ENCODE peak calls at places on chromosome 2, in ten cellular contexts. One of them, this sample, is unnamed.

GRCh38 chr2:144580521-144581153 is 60.7 kb upstream of the ZEB2 start:
- DNase-seq in HEK293T: no peak
- DNase-seq in HL-60: peak
- DNase-seq in amygdala: no peak
- DNase-seq in DMS 273 treated with DMSO at 0.1 percent for 48 hours: no peak
- DNase-seq in aorta: no peak
- DNase-seq in cardiac fibroblast: no peak
- DNase-seq in transverse colon: no peak
- DNase-seq in iPS-NIHi11: no peak
- DNase-seq in T-helper 1 cell: no peak
- DNase-seq in this sample: peak

GRCh38 chr2:16251511-16252205 is 311.3 kb downstream of the MYCN start:
- DNase-seq in HEK293T: no peak
- DNase-seq in HL-60: no peak
- DNase-seq in amygdala: no peak
- DNase-seq in DMS 273 treated with DMSO at 0.1 percent for 48 hours: no peak
- DNase-seq in aorta: no peak
- DNase-seq in cardiac fibroblast: no peak
- DNase-seq in transverse colon: no peak
- DNase-seq in iPS-NIHi11: no peak
- DNase-seq in T-helper 1 cell: no peak
- DNase-seq in this sample: no peak

GRCh38 chr2:198280145-198280544 is 475.8 kb downstream of the PLCL1 start:
- DNase-seq in HEK293T: no peak
- DNase-seq in HL-60: no peak
- DNase-seq in amygdala: no peak
- DNase-seq in DMS 273 treated with DMSO at 0.1 percent for 48 hours: no peak
- DNase-seq in aorta: no peak
- DNase-seq in cardiac fibroblast: no peak
- DNase-seq in transverse colon: no peak
- DNase-seq in iPS-NIHi11: no peak
- DNase-seq in T-helper 1 cell: no peak
- DNase-seq in this sample: no peak

GRCh38 chr2:110095994-110096633 is 19.5 kb downstream of the MALL start:
- DNase-seq in HEK293T: no peak
- DNase-seq in HL-60: no peak
- DNase-seq in amygdala: no peak
- DNase-seq in DMS 273 treated with DMSO at 0.1 percent for 48 hours: no peak
- DNase-seq in aorta: no peak
- DNase-seq in cardiac fibroblast: no peak
- DNase-seq in transverse colon: no peak
- DNase-seq in iPS-NIHi11: no peak
- DNase-seq in T-helper 1 cell: no peak
- DNase-seq in this sample: no peak

GRCh38 chr2:80256396-80257167 is 48.0 kb downstream of the LRRTM1 start:
- DNase-seq in HEK293T: peak
- DNase-seq in HL-60: peak
- DNase-seq in amygdala: no peak
- DNase-seq in DMS 273 treated with DMSO at 0.1 percent for 48 hours: no peak
- DNase-seq in aorta: no peak
- DNase-seq in cardiac fibroblast: peak
- DNase-seq in transverse colon: no peak
- DNase-seq in iPS-NIHi11: peak
- DNase-seq in T-helper 1 cell: no peak
- DNase-seq in this sample: peak

GRCh38 chr2:160402997-160403979 is 90.3 kb downstream of the RBMS1 start:
- DNase-seq in HEK293T: no peak
- DNase-seq in HL-60: no peak
- DNase-seq in amygdala: no peak
- DNase-seq in DMS 273 treated with DMSO at 0.1 percent for 48 hours: no peak
- DNase-seq in aorta: no peak
- DNase-seq in cardiac fibroblast: no peak
- DNase-seq in transverse colon: no peak
- DNase-seq in iPS-NIHi11: no peak
- DNase-seq in T-helper 1 cell: no peak
- DNase-seq in this sample: no peak

GRCh38 chr2:70685771-70686171 is 82.2 kb downstream of the ADD2 start:
- DNase-seq in HEK293T: no peak
- DNase-seq in HL-60: peak
- DNase-seq in amygdala: no peak
- DNase-seq in DMS 273 treated with DMSO at 0.1 percent for 48 hours: peak
- DNase-seq in aorta: no peak
- DNase-seq in cardiac fibroblast: no peak
- DNase-seq in transverse colon: no peak
- DNase-seq in iPS-NIHi11: no peak
- DNase-seq in T-helper 1 cell: no peak
- DNase-seq in this sample: no peak

GRCh38 chr2:58428286-58428552 is 187.1 kb upstream of the FANCL start:
- DNase-seq in HEK293T: peak
- DNase-seq in HL-60: no peak
- DNase-seq in amygdala: no peak
- DNase-seq in DMS 273 treated with DMSO at 0.1 percent for 48 hours: no peak
- DNase-seq in aorta: no peak
- DNase-seq in cardiac fibroblast: no peak
- DNase-seq in transverse colon: no peak
- DNase-seq in iPS-NIHi11: peak
- DNase-seq in T-helper 1 cell: no peak
- DNase-seq in this sample: peak

GRCh38 chr2:235843591-235844395 is 324.4 kb downstream of the GBX2 start:
- DNase-seq in HEK293T: no peak
- DNase-seq in HL-60: no peak
- DNase-seq in amygdala: no peak
- DNase-seq in DMS 273 treated with DMSO at 0.1 percent for 48 hours: no peak
- DNase-seq in aorta: no peak
- DNase-seq in cardiac fibroblast: no peak
- DNase-seq in transverse colon: no peak
- DNase-seq in iPS-NIHi11: no peak
- DNase-seq in T-helper 1 cell: no peak
- DNase-seq in this sample: no peak

GRCh38 chr2:2244508-2244907 is 86.6 kb downstream of the MYT1L start:
- DNase-seq in HEK293T: no peak
- DNase-seq in HL-60: no peak
- DNase-seq in amygdala: no peak
- DNase-seq in DMS 273 treated with DMSO at 0.1 percent for 48 hours: no peak
- DNase-seq in aorta: no peak
- DNase-seq in cardiac fibroblast: no peak
- DNase-seq in transverse colon: no peak
- DNase-seq in iPS-NIHi11: no peak
- DNase-seq in T-helper 1 cell: no peak
- DNase-seq in this sample: no peak

GRCh38 chr2:54486766-54487165 is 30.6 kb downstream of the SPTBN1 start:
- DNase-seq in HEK293T: no peak
- DNase-seq in HL-60: no peak
- DNase-seq in amygdala: no peak
- DNase-seq in DMS 273 treated with DMSO at 0.1 percent for 48 hours: no peak
- DNase-seq in aorta: no peak
- DNase-seq in cardiac fibroblast: peak
- DNase-seq in transverse colon: no peak
- DNase-seq in iPS-NIHi11: no peak
- DNase-seq in T-helper 1 cell: no peak
- DNase-seq in this sample: no peak

GRCh38 chr2:18871430-18871829 is 282.1 kb upstream of the NT5C1B start:
- DNase-seq in HEK293T: no peak
- DNase-seq in HL-60: no peak
- DNase-seq in amygdala: no peak
- DNase-seq in DMS 273 treated with DMSO at 0.1 percent for 48 hours: no peak
- DNase-seq in aorta: no peak
- DNase-seq in cardiac fibroblast: no peak
- DNase-seq in transverse colon: no peak
- DNase-seq in iPS-NIHi11: no peak
- DNase-seq in T-helper 1 cell: no peak
- DNase-seq in this sample: no peak

GRCh38 chr2:157935378-157935726 is 59.2 kb upstream of the ACVR1 start:
- DNase-seq in HEK293T: no peak
- DNase-seq in HL-60: no peak
- DNase-seq in amygdala: no peak
- DNase-seq in DMS 273 treated with DMSO at 0.1 percent for 48 hours: no peak
- DNase-seq in aorta: no peak
- DNase-seq in cardiac fibroblast: no peak
- DNase-seq in transverse colon: no peak
- DNase-seq in iPS-NIHi11: no peak
- DNase-seq in T-helper 1 cell: no peak
- DNase-seq in this sample: no peak

GRCh38 chr2:219104107-219105050 is 43.7 kb upstream of the IHH start:
- DNase-seq in HEK293T: peak
- DNase-seq in HL-60: peak
- DNase-seq in amygdala: no peak
- DNase-seq in DMS 273 treated with DMSO at 0.1 percent for 48 hours: no peak
- DNase-seq in aorta: no peak
- DNase-seq in cardiac fibroblast: peak
- DNase-seq in transverse colon: no peak
- DNase-seq in iPS-NIHi11: peak
- DNase-seq in T-helper 1 cell: no peak
- DNase-seq in this sample: peak

GRCh38 chr2:181399046-181399445 is 58.1 kb upstream of the ITGA4 start:
- DNase-seq in HEK293T: no peak
- DNase-seq in HL-60: no peak
- DNase-seq in amygdala: no peak
- DNase-seq in DMS 273 treated with DMSO at 0.1 percent for 48 hours: no peak
- DNase-seq in aorta: no peak
- DNase-seq in cardiac fibroblast: no peak
- DNase-seq in transverse colon: no peak
- DNase-seq in iPS-NIHi11: no peak
- DNase-seq in T-helper 1 cell: no peak
- DNase-seq in this sample: no peak

GRCh38 chr2:34731274-34731673 is 1132.2 kb upstream of the FAM98A start:
- DNase-seq in HEK293T: no peak
- DNase-seq in HL-60: no peak
- DNase-seq in amygdala: no peak
- DNase-seq in DMS 273 treated with DMSO at 0.1 percent for 48 hours: no peak
- DNase-seq in aorta: no peak
- DNase-seq in cardiac fibroblast: no peak
- DNase-seq in transverse colon: no peak
- DNase-seq in iPS-NIHi11: peak
- DNase-seq in T-helper 1 cell: no peak
- DNase-seq in this sample: peak

GRCh38 chr2:121689356-121689755 is 40.1 kb upstream of the CLASP1 start:
- DNase-seq in HEK293T: peak
- DNase-seq in HL-60: no peak
- DNase-seq in amygdala: no peak
- DNase-seq in DMS 273 treated with DMSO at 0.1 percent for 48 hours: peak
- DNase-seq in aorta: no peak
- DNase-seq in cardiac fibroblast: peak
- DNase-seq in transverse colon: no peak
- DNase-seq in iPS-NIHi11: peak
- DNase-seq in T-helper 1 cell: no peak
- DNase-seq in this sample: peak

GRCh38 chr2:157820202-157820601 is 55.9 kb downstream of the ACVR1 start:
- DNase-seq in HEK293T: no peak
- DNase-seq in HL-60: no peak
- DNase-seq in amygdala: no peak
- DNase-seq in DMS 273 treated with DMSO at 0.1 percent for 48 hours: no peak
- DNase-seq in aorta: peak
- DNase-seq in cardiac fibroblast: no peak
- DNase-seq in transverse colon: no peak
- DNase-seq in iPS-NIHi11: no peak
- DNase-seq in T-helper 1 cell: no peak
- DNase-seq in this sample: no peak

GRCh38 chr2:20224716-20225293 is at the start of gene SDC1:
- DNase-seq in HEK293T: peak
- DNase-seq in HL-60: no peak
- DNase-seq in amygdala: no peak
- DNase-seq in DMS 273 treated with DMSO at 0.1 percent for 48 hours: no peak
- DNase-seq in aorta: peak
- DNase-seq in cardiac fibroblast: peak
- DNase-seq in transverse colon: peak
- DNase-seq in iPS-NIHi11: peak
- DNase-seq in T-helper 1 cell: no peak
- DNase-seq in this sample: peak

GRCh38 chr2:108629417-108629816 is 89.9 kb upstream of the RANBP2 start:
- DNase-seq in HEK293T: no peak
- DNase-seq in HL-60: no peak
- DNase-seq in amygdala: no peak
- DNase-seq in DMS 273 treated with DMSO at 0.1 percent for 48 hours: no peak
- DNase-seq in aorta: no peak
- DNase-seq in cardiac fibroblast: no peak
- DNase-seq in transverse colon: no peak
- DNase-seq in iPS-NIHi11: no peak
- DNase-seq in T-helper 1 cell: no peak
- DNase-seq in this sample: no peak

GRCh38 chr2:148721991-148722777 is 77.6 kb downstream of the EPC2 start:
- DNase-seq in HEK293T: no peak
- DNase-seq in HL-60: no peak
- DNase-seq in amygdala: no peak
- DNase-seq in DMS 273 treated with DMSO at 0.1 percent for 48 hours: no peak
- DNase-seq in aorta: no peak
- DNase-seq in cardiac fibroblast: no peak
- DNase-seq in transverse colon: no peak
- DNase-seq in iPS-NIHi11: no peak
- DNase-seq in T-helper 1 cell: no peak
- DNase-seq in this sample: no peak

GRCh38 chr2:219551863-219552381 is 8.1 kb downstream of the TMEM198 start:
- DNase-seq in HEK293T: no peak
- DNase-seq in HL-60: no peak
- DNase-seq in amygdala: no peak
- DNase-seq in DMS 273 treated with DMSO at 0.1 percent for 48 hours: no peak
- DNase-seq in aorta: no peak
- DNase-seq in cardiac fibroblast: peak
- DNase-seq in transverse colon: peak
- DNase-seq in iPS-NIHi11: peak
- DNase-seq in T-helper 1 cell: no peak
- DNase-seq in this sample: peak

GRCh38 chr2:60936757-60937156 is 55.4 kb downstream of the REL start:
- DNase-seq in HEK293T: no peak
- DNase-seq in HL-60: no peak
- DNase-seq in amygdala: no peak
- DNase-seq in DMS 273 treated with DMSO at 0.1 percent for 48 hours: peak
- DNase-seq in aorta: no peak
- DNase-seq in cardiac fibroblast: no peak
- DNase-seq in transverse colon: no peak
- DNase-seq in iPS-NIHi11: no peak
- DNase-seq in T-helper 1 cell: no peak
- DNase-seq in this sample: no peak

GRCh38 chr2:178271629-178272333 is 77.5 kb downstream of the OSBPL6 start:
- DNase-seq in HEK293T: no peak
- DNase-seq in HL-60: no peak
- DNase-seq in amygdala: no peak
- DNase-seq in DMS 273 treated with DMSO at 0.1 percent for 48 hours: peak
- DNase-seq in aorta: peak
- DNase-seq in cardiac fibroblast: peak
- DNase-seq in transverse colon: peak
- DNase-seq in iPS-NIHi11: no peak
- DNase-seq in T-helper 1 cell: no peak
- DNase-seq in this sample: no peak

GRCh38 chr2:132703396-132703795 is 33.4 kb upstream of the LYPD1 start:
- DNase-seq in HEK293T: no peak
- DNase-seq in HL-60: no peak
- DNase-seq in amygdala: no peak
- DNase-seq in DMS 273 treated with DMSO at 0.1 percent for 48 hours: no peak
- DNase-seq in aorta: no peak
- DNase-seq in cardiac fibroblast: peak
- DNase-seq in transverse colon: no peak
- DNase-seq in iPS-NIHi11: no peak
- DNase-seq in T-helper 1 cell: no peak
- DNase-seq in this sample: no peak

GRCh38 chr2:119119999-119120710 is 38.4 kb downstream of the C1QL2 start:
- DNase-seq in HEK293T: no peak
- DNase-seq in HL-60: no peak
- DNase-seq in amygdala: no peak
- DNase-seq in DMS 273 treated with DMSO at 0.1 percent for 48 hours: no peak
- DNase-seq in aorta: no peak
- DNase-seq in cardiac fibroblast: no peak
- DNase-seq in transverse colon: no peak
- DNase-seq in iPS-NIHi11: no peak
- DNase-seq in T-helper 1 cell: no peak
- DNase-seq in this sample: no peak

GRCh38 chr2:189363559-189363958 is 77.7 kb upstream of the WDR75 start:
- DNase-seq in HEK293T: no peak
- DNase-seq in HL-60: no peak
- DNase-seq in amygdala: no peak
- DNase-seq in DMS 273 treated with DMSO at 0.1 percent for 48 hours: no peak
- DNase-seq in aorta: no peak
- DNase-seq in cardiac fibroblast: peak
- DNase-seq in transverse colon: no peak
- DNase-seq in iPS-NIHi11: no peak
- DNase-seq in T-helper 1 cell: no peak
- DNase-seq in this sample: no peak

GRCh38 chr2:202051499-202052161 is 18.0 kb downstream of the FZD7 start:
- DNase-seq in HEK293T: no peak
- DNase-seq in HL-60: no peak
- DNase-seq in amygdala: no peak
- DNase-seq in DMS 273 treated with DMSO at 0.1 percent for 48 hours: no peak
- DNase-seq in aorta: no peak
- DNase-seq in cardiac fibroblast: no peak
- DNase-seq in transverse colon: no peak
- DNase-seq in iPS-NIHi11: no peak
- DNase-seq in T-helper 1 cell: no peak
- DNase-seq in this sample: peak

This sample was measured in GM23338.